ENCODE peak calls at places on chromosomes 5 and 9, in four cellular contexts. A is K562, T is GM12878, W is HepG2. D is an unnamed sample.

GRCh38 chr5:36815871-36816270 is 60.7 kb upstream of the NIPBL start:
- DNase-seq in A (no peak), T (no peak), W (no peak), D (no peak)

GRCh38 chr9:115058175-115058574 is 59.8 kb downstream of the TNC start:
- DNase-seq in A (no peak), T (no peak), W (no peak), D (no peak)

GRCh38 chr5:74897049-74897448 is 30.9 kb upstream of the FAM169A start:
- DNase-seq in A (peak), T (no peak), W (no peak), D (no peak)

GRCh38 chr5:964821-965220 is 43.8 kb upstream of the NKD2 start:
- DNase-seq in A (no peak), T (no peak), W (no peak), D (no peak)

GRCh38 chr5:159975462-159976019 is 33.4 kb upstream of the TTC1 start:
- DNase-seq in A (peak), T (no peak), W (peak), D (peak)

GRCh38 chr9:128253140-128253990 is 22.4 kb downstream of the GOLGA2 start:
- DNase-seq in A (peak), T (no peak), W (no peak), D (no peak)

GRCh38 chr9:6230037-6230778 is 14.6 kb downstream of the IL33 start:
- DNase-seq in A (no peak), T (no peak), W (no peak), D (no peak)

GRCh38 chr5:169744336-169744735 is 107.3 kb downstream of the DOCK2 start:
- DNase-seq in A (no peak), T (no peak), W (no peak), D (no peak)

GRCh38 chr5:112742424-112742823 is 4.7 kb downstream of the APC start:
- DNase-seq in A (peak), T (no peak), W (no peak), D (no peak)

GRCh38 chr5:74725331-74725730 is 40.3 kb downstream of the HEXB start:
- DNase-seq in A (no peak), T (no peak), W (no peak), D (no peak)

GRCh38 chr5:75438722-75439121 is 72.7 kb downstream of the CERT1 start:
- DNase-seq in A (no peak), T (no peak), W (no peak), D (no peak)

GRCh38 chr5:119708076-119708790 is 78.9 kb downstream of the FAM170A start:
- DNase-seq in A (no peak), T (no peak), W (no peak), D (no peak)

GRCh38 chr5:86974910-86975309 is 292.8 kb upstream of the RASA1 start:
- DNase-seq in A (no peak), T (no peak), W (no peak), D (no peak)

GRCh38 chr9:78300209-78300608 is 3.3 kb downstream of the PSAT1 start:
- DNase-seq in A (no peak), T (no peak), W (peak), D (no peak)

GRCh38 chr9:124780757-124781151 is 3.8 kb downstream of the OLFML2A start:
- DNase-seq in A (no peak), T (no peak), W (no peak), D (no peak)

GRCh38 chr5:138033916-138034315 is 1.0 kb upstream of the FAM13B start:
- DNase-seq in A (no peak), T (no peak), W (no peak), D (no peak)

GRCh38 chr5:132000677-132001453 is 10.6 kb downstream of the ACSL6 start:
- DNase-seq in A (no peak), T (no peak), W (peak), D (no peak)

GRCh38 chr9:18060304-18060934 is 413.5 kb upstream of the ADAMTSL1 start:
- DNase-seq in A (no peak), T (no peak), W (no peak), D (no peak)

GRCh38 chr5:54719384-54720306 is 202.1 kb downstream of the SNX18 start:
- DNase-seq in A (no peak), T (no peak), W (no peak), D (peak)

GRCh38 chr9:108671794-108672193 is 184.0 kb downstream of the ACTL7B start:
- DNase-seq in A (no peak), T (no peak), W (no peak), D (no peak)

GRCh38 chr5:157464518-157465171 is 4.6 kb downstream of the NIPAL4 start:
- DNase-seq in A (peak), T (peak), W (no peak), D (no peak)

GRCh38 chr5:99063737-99064136 is 134.9 kb upstream of the CHD1 start:
- DNase-seq in A (no peak), T (no peak), W (no peak), D (no peak)

GRCh38 chr9:113798062-113799030 is 77.8 kb upstream of the ZNF618 start:
- DNase-seq in A (no peak), T (no peak), W (no peak), D (no peak)

GRCh38 chr5:11700376-11700775 is 203.9 kb downstream of the CTNND2 start:
- DNase-seq in A (no peak), T (no peak), W (no peak), D (no peak)

GRCh38 chr5:149441986-149442385 is 62.9 kb upstream of the IL17B start:
- DNase-seq in A (no peak), T (no peak), W (no peak), D (no peak)

GRCh38 chr5:180649297-180650039 is at the start of gene FLT4:
- DNase-seq in A (peak), T (no peak), W (no peak), D (peak)

GRCh38 chr9:126509718-126510117 is 104.0 kb upstream of the LMX1B start:
- DNase-seq in A (no peak), T (no peak), W (no peak), D (no peak)

GRCh38 chr5:122259995-122260394 is 52.0 kb upstream of the SNCAIP start:
- DNase-seq in A (no peak), T (no peak), W (peak), D (no peak)

GRCh38 chr5:154473581-154474266 is 4.3 kb downstream of the HAND1 start:
- DNase-seq in A (no peak), T (no peak), W (no peak), D (no peak)

GRCh38 chr9:127174386-127175318 is 52.2 kb upstream of the ANGPTL2 start:
- DNase-seq in A (no peak), T (no peak), W (no peak), D (no peak)

GRCh38 chr5:104084896-104085295 is 522.3 kb upstream of the NUDT12 start:
- DNase-seq in A (no peak), T (no peak), W (no peak), D (no peak)

GRCh38 chr5:172715931-172716682 is 54.9 kb downstream of the DUSP1 start:
- DNase-seq in A (peak), T (no peak), W (peak), D (no peak)

GRCh38 chr5:96140084-96140483 is 178.4 kb upstream of the ELL2 start:
- DNase-seq in A (no peak), T (no peak), W (no peak), D (no peak)

GRCh38 chr5:42993516-42994284 is 46.4 kb downstream of the ANXA2R start:
- DNase-seq in A (peak), T (no peak), W (no peak), D (no peak)

GRCh38 chr5:60257852-60258251 is 364.3 kb upstream of the PDE4D start:
- DNase-seq in A (no peak), T (no peak), W (peak), D (no peak)

GRCh38 chr5:109939109-109939682 is 249.5 kb downstream of the MAN2A1 start:
- DNase-seq in A (no peak), T (no peak), W (no peak), D (no peak)

DNA sequence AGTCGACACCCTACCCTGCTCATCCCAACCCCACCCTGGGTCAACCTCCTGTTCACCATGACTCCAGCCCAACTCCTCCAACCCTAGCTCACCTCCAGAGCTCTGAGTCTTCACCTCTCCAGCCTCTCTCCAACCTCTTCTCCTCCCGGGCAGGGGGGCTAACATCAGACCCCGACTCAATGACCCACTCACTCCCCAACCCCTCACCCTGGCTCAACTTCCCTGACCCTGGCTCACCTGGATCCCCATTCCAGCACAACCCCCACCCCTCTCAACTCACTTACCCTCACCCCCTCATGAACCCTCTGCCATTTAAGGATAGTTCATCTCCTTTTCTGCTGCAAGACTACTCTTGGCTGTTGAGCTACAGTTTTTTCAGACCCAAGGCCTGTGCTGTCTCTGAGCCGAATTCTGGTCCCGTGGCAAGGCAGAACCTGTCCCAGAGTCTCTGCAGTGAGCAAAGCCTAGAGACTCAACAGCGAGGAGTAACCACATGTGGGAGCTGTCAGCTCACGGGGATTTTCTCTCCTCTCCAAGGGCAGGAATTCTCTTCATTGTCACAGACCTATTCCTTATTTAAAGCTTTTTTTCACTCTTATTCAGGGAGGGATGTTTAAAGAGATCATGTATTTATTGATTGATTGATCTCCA is 29.8 kb downstream of the ANKRD33B start:
- DNase-seq in A (no peak), T (no peak), W (no peak), D (no peak)
- TF ChIP-seq TARDBP in A (no peak), T (no peak), W (no peak), D (no peak)

GRCh38 chr5:10647640-10648039 is 83.8 kb downstream of the ANKRD33B start:
- DNase-seq in A (no peak), T (no peak), W (no peak), D (no peak)
- TF ChIP-seq TARDBP in A (no peak), T (no peak), W (no peak), D (no peak)

DNA sequence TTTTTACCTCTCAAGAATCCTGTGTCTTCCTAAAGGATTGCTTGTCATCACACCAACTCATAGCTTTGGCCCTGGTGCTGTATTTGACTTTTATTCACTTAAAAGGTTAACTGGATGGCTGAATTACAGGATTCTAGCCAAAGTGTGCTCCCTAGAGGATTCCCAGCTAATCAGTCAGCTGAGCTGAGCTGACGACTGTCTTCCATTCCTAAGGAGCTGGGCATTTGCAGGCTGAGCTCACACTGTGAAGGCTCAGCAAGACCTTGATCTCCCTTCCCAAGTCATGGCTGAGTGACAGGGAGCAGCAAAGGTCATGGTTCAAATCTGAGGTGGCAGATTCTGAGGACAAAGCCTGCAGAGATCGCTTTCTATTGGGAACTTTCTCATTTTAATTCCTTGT is 59.0 kb upstream of the PALM2AKAP2 start:
- DNase-seq in A (no peak), T (no peak), W (no peak), D (no peak)
- TF ChIP-seq TARDBP in A (no peak), T (no peak), W (no peak), D (no peak)

GRCh38 chr5:142395334-142395733 is 70.5 kb upstream of the SPRY4 start:
- DNase-seq in A (no peak), T (no peak), W (no peak), D (no peak)
- TF ChIP-seq TARDBP in A (no peak), T (no peak), W (no peak), D (no peak)

DNA sequence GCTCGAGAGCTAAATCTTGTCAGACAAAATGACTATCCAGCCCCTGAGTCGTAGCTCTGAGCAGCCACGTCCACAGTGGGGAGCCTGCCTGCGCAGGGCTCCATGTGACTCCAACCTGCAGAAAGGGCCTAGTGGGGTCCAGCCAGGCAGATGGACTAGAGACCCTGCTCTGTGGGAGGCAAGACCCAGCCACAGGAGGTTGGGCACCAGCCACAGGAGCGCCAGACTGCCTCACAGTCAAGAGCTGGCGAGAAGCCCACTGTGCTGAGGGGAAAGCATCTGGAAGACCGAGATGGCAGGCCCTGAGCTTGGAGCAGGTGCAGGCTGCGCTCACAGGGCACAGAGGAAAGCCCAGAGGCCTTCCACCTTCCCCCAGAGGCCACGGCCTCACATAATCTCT is 61.4 kb downstream of the C5orf15 start:
- DNase-seq in A (no peak), T (no peak), W (no peak), D (no peak)
- TF ChIP-seq TARDBP in A (no peak), T (no peak), W (no peak), D (no peak)

GRCh38 chr9:131485728-131486381 is 16.9 kb upstream of the POMT1 start:
- DNase-seq in A (no peak), T (no peak), W (no peak), D (no peak)
- TF ChIP-seq TARDBP in A (no peak), T (no peak), W (no peak), D (no peak)

GRCh38 chr9:134681061-134681661 is 39.6 kb downstream of the COL5A1 start:
- DNase-seq in A (no peak), T (no peak), W (no peak), D (no peak)
- TF ChIP-seq TARDBP in A (no peak), T (no peak), W (no peak), D (no peak)

DNA sequence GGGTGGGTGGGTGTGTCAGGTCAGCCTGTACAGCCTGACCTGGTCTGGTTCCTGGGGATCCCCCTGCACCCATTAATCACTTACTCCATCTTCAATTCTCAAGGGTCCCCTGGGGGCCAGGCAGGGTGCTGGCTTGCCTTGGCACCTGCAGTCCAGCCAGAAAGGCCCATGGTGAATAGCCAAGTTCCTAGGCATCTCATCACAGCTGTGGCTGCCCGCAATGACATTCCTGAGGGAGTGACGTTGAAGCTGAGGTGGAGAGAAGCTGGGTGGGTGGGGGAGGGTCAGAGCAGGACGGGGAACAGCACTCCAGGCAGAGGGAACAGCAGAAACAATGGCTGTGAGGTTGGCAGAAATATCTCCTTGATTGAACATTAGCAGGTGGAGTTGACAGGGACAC is 10.6 kb downstream of the HMCN2 start:
- DNase-seq in A (no peak), T (no peak), W (no peak), D (no peak)
- TF ChIP-seq TARDBP in A (no peak), T (no peak), W (no peak), D (no peak)

GRCh38 chr9:137150485-137151060 is 11.6 kb downstream of the GRIN1 start:
- DNase-seq in A (peak), T (no peak), W (peak), D (peak)
- TF ChIP-seq TARDBP in A (no peak), T (no peak), W (no peak), D (no peak)

DNA sequence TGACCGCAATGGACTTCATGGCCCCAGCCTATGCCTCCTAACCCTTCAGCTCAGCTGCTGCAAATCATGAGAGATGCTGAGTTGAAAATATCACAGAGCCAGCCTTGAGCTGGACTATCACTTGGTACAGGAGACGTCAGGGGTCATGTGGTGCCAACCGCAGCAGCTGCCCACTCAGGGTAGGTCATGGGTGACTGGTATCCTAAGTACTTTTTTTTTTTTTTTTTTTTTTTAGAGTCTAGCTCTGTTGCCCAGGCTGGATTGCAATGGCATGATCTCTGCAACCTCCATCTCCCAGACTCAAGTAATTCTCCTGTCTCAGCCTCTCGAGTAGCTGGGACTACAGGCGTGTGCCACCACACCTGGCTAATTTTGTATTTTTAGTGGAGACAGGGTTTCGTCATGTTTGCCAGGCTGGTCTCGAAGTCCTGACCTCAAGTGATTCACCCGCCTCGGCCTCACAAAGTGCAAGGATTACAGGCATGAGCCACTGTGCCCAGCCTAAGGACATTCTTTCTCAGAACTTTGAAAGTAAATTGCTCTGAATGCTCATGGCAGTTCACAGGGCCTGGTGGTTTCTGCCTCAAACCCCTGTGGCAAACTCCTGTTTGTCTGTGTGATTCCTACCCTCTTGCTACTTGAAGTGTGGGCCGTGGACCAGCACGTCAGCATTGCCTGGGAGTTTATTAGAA is 21.3 kb downstream of the WWC1 start:
- DNase-seq in A (no peak), T (no peak), W (no peak), D (no peak)
- TF ChIP-seq TARDBP in A (no peak), T (no peak), W (no peak), D (no peak)